ENCODE peak calls at places on chromosomes 7 and 10, in ten cellular contexts. One of them, this sample, is unnamed.

GRCh38 chr10:76150139-76150885 is 718.9 kb downstream of the LRMDA start:
- DNase-seq in AG09309: no peak
- DNase-seq in adrenal gland: no peak
- DNase-seq in kidney epithelial cell: peak
- DNase-seq in AG04449: no peak
- DNase-seq in fibroblast of the aortic adventitia: no peak
- DNase-seq in cardiac fibroblast: no peak
- DNase-seq in bronchial epithelial cell: peak
- DNase-seq in mesothelial cell of epicardium: no peak
- DNase-seq in tibial nerve: no peak
- DNase-seq in this sample: no peak

GRCh38 chr10:24825551-24825950 is 101.9 kb upstream of the ARHGAP21 start:
- DNase-seq in adrenal gland: no peak
- DNase-seq in AG09309: peak
- DNase-seq in mesothelial cell of epicardium: no peak
- DNase-seq in fibroblast of the aortic adventitia: peak
- DNase-seq in AG04449: no peak
- DNase-seq in cardiac fibroblast: peak
- DNase-seq in kidney epithelial cell: no peak
- DNase-seq in bronchial epithelial cell: peak
- DNase-seq in tibial nerve: no peak
- DNase-seq in this sample: no peak

GRCh38 chr7:151769189-151769821 is 107.6 kb downstream of the PRKAG2 start:
- DNase-seq in adrenal gland: no peak
- DNase-seq in fibroblast of the aortic adventitia: no peak
- DNase-seq in cardiac fibroblast: no peak
- DNase-seq in kidney epithelial cell: no peak
- DNase-seq in AG04449: no peak
- DNase-seq in AG09309: no peak
- DNase-seq in mesothelial cell of epicardium: no peak
- DNase-seq in bronchial epithelial cell: no peak
- DNase-seq in tibial nerve: no peak
- DNase-seq in this sample: peak

GRCh38 chr10:94358480-94358879 is 4.3 kb downstream of the NOC3L start:
- DNase-seq in AG09309: peak
- DNase-seq in mesothelial cell of epicardium: no peak
- DNase-seq in tibial nerve: no peak
- DNase-seq in kidney epithelial cell: peak
- DNase-seq in AG04449: peak
- DNase-seq in adrenal gland: no peak
- DNase-seq in bronchial epithelial cell: peak
- DNase-seq in cardiac fibroblast: peak
- DNase-seq in fibroblast of the aortic adventitia: peak
- DNase-seq in this sample: no peak

GRCh38 chr7:55124989-55125875 is 106.4 kb downstream of the EGFR start:
- DNase-seq in kidney epithelial cell: no peak
- DNase-seq in adrenal gland: no peak
- DNase-seq in bronchial epithelial cell: no peak
- DNase-seq in cardiac fibroblast: peak
- DNase-seq in fibroblast of the aortic adventitia: peak
- DNase-seq in AG04449: no peak
- DNase-seq in mesothelial cell of epicardium: no peak
- DNase-seq in AG09309: no peak
- DNase-seq in tibial nerve: no peak
- DNase-seq in this sample: no peak

GRCh38 chr7:7795736-7796135 is 77.3 kb upstream of the RPA3 start:
- DNase-seq in tibial nerve: no peak
- DNase-seq in kidney epithelial cell: no peak
- DNase-seq in bronchial epithelial cell: peak
- DNase-seq in cardiac fibroblast: peak
- DNase-seq in AG09309: no peak
- DNase-seq in fibroblast of the aortic adventitia: peak
- DNase-seq in adrenal gland: no peak
- DNase-seq in AG04449: no peak
- DNase-seq in mesothelial cell of epicardium: no peak
- DNase-seq in this sample: no peak

GRCh38 chr7:87318741-87319140 is 26.7 kb upstream of the CROT start:
- DNase-seq in mesothelial cell of epicardium: no peak
- DNase-seq in bronchial epithelial cell: peak
- DNase-seq in cardiac fibroblast: no peak
- DNase-seq in fibroblast of the aortic adventitia: no peak
- DNase-seq in AG09309: no peak
- DNase-seq in AG04449: no peak
- DNase-seq in adrenal gland: no peak
- DNase-seq in kidney epithelial cell: no peak
- DNase-seq in tibial nerve: no peak
- DNase-seq in this sample: no peak

GRCh38 chr7:82700739-82701138 is 257.2 kb upstream of the CACNA2D1 start:
- DNase-seq in tibial nerve: no peak
- DNase-seq in mesothelial cell of epicardium: no peak
- DNase-seq in adrenal gland: no peak
- DNase-seq in AG09309: no peak
- DNase-seq in AG04449: no peak
- DNase-seq in kidney epithelial cell: no peak
- DNase-seq in cardiac fibroblast: no peak
- DNase-seq in fibroblast of the aortic adventitia: no peak
- DNase-seq in bronchial epithelial cell: no peak
- DNase-seq in this sample: no peak

DNA sequence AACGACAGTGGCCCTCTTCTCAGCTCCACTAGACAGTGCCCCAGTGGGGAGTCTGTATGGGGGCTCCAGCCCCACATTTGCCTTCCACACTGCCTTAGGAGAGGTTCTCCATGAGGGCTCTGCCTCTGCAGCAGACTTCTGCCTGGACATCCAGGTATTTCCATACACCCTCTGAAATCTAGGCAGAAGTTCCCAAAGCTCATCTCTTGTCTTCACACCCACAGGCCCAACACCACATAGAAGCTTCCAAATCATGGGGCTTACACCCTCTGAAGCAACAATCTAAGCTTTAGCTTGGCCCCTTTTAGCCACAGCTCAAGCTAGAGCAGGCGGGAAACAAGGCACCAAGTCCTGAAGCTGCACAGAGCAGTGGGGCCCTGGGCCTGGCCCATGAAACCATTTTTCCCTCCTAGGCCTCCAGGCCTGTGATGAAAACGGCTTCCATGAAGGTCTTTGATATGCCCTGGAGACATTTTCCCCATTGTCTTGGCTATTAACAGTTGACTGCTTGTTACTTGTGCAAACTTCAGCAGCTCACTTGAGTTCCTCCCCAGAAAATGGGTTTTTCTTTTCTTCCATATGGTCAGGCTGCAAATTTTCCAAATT is 89.2 kb downstream of the KBTBD2 start:
- DNase-seq in bronchial epithelial cell: no peak
- DNase-seq in AG09309: no peak
- DNase-seq in kidney epithelial cell: no peak
- DNase-seq in adrenal gland: no peak
- DNase-seq in tibial nerve: no peak
- DNase-seq in fibroblast of the aortic adventitia: no peak
- DNase-seq in cardiac fibroblast: no peak
- DNase-seq in mesothelial cell of epicardium: no peak
- DNase-seq in AG04449: no peak
- DNase-seq in this sample: no peak
- TF ChIP-seq CTCF in bronchial epithelial cell: no peak
- TF ChIP-seq CTCF in AG09309: no peak
- TF ChIP-seq CTCF in kidney epithelial cell: no peak
- TF ChIP-seq CTCF in adrenal gland: no peak
- TF ChIP-seq CTCF in tibial nerve: no peak
- TF ChIP-seq CTCF in fibroblast of the aortic adventitia: no peak
- TF ChIP-seq CTCF in cardiac fibroblast: no peak
- TF ChIP-seq CTCF in mesothelial cell of epicardium: no peak
- TF ChIP-seq CTCF in AG04449: no peak
- TF ChIP-seq CTCF in this sample: no peak

GRCh38 chr7:5774136-5774535 is 7.3 kb downstream of the RNF216 start:
- DNase-seq in fibroblast of the aortic adventitia: no peak
- DNase-seq in cardiac fibroblast: no peak
- DNase-seq in tibial nerve: no peak
- DNase-seq in AG04449: no peak
- DNase-seq in kidney epithelial cell: no peak
- DNase-seq in bronchial epithelial cell: no peak
- DNase-seq in mesothelial cell of epicardium: no peak
- DNase-seq in adrenal gland: no peak
- DNase-seq in AG09309: no peak
- DNase-seq in this sample: no peak

GRCh38 chr7:5776894-5777645 is 4.4 kb downstream of the RNF216 start:
- DNase-seq in AG04449: no peak
- DNase-seq in AG09309: no peak
- DNase-seq in kidney epithelial cell: no peak
- DNase-seq in adrenal gland: no peak
- DNase-seq in cardiac fibroblast: no peak
- DNase-seq in mesothelial cell of epicardium: no peak
- DNase-seq in tibial nerve: no peak
- DNase-seq in fibroblast of the aortic adventitia: no peak
- DNase-seq in bronchial epithelial cell: no peak
- DNase-seq in this sample: peak

GRCh38 chr7:5769571-5769970 is 11.9 kb downstream of the RNF216 start:
- DNase-seq in adrenal gland: no peak
- DNase-seq in tibial nerve: no peak
- DNase-seq in kidney epithelial cell: no peak
- DNase-seq in mesothelial cell of epicardium: no peak
- DNase-seq in cardiac fibroblast: no peak
- DNase-seq in AG09309: no peak
- DNase-seq in fibroblast of the aortic adventitia: no peak
- DNase-seq in AG04449: no peak
- DNase-seq in bronchial epithelial cell: no peak
- DNase-seq in this sample: no peak

GRCh38 chr7:5774790-5775189 is 6.7 kb downstream of the RNF216 start:
- DNase-seq in tibial nerve: no peak
- DNase-seq in adrenal gland: no peak
- DNase-seq in AG09309: no peak
- DNase-seq in fibroblast of the aortic adventitia: no peak
- DNase-seq in mesothelial cell of epicardium: no peak
- DNase-seq in bronchial epithelial cell: no peak
- DNase-seq in kidney epithelial cell: no peak
- DNase-seq in cardiac fibroblast: no peak
- DNase-seq in AG04449: no peak
- DNase-seq in this sample: peak

DNA sequence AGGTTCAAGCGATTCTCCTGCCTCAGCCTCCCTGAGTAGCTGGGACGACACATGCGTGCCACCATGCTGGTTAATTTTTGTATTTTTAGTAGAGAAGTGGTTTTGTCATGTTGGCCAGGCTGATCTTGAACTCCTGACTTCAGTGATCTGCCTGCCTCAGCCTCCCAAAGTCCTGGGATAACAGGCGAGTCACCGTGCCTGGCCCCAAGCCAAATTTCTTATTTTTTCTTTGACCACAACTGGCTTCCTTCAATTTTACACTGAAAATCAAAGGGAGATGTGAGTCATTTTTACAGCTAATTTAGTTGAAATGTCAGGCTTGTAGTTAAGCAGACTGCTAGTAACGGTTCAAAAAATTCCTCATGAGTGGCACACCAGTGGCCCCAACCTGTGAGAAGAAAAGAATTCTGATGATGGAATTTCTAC is 7.8 kb downstream of the RNF216 start:
- DNase-seq in tibial nerve: no peak
- DNase-seq in cardiac fibroblast: peak
- DNase-seq in AG04449: peak
- DNase-seq in AG09309: peak
- DNase-seq in bronchial epithelial cell: peak
- DNase-seq in adrenal gland: peak
- DNase-seq in fibroblast of the aortic adventitia: peak
- DNase-seq in kidney epithelial cell: peak
- DNase-seq in mesothelial cell of epicardium: no peak
- DNase-seq in this sample: peak
- TF ChIP-seq CTCF in tibial nerve: no peak
- TF ChIP-seq CTCF in cardiac fibroblast: no peak
- TF ChIP-seq CTCF in AG04449: no peak
- TF ChIP-seq CTCF in AG09309: no peak
- TF ChIP-seq CTCF in bronchial epithelial cell: no peak
- TF ChIP-seq CTCF in adrenal gland: no peak
- TF ChIP-seq CTCF in fibroblast of the aortic adventitia: no peak
- TF ChIP-seq CTCF in kidney epithelial cell: no peak
- TF ChIP-seq CTCF in mesothelial cell of epicardium: no peak
- TF ChIP-seq CTCF in this sample: no peak

GRCh38 chr10:19956633-19957032 is 140.4 kb downstream of the PLXDC2 start:
- DNase-seq in kidney epithelial cell: no peak
- DNase-seq in AG04449: no peak
- DNase-seq in tibial nerve: no peak
- DNase-seq in bronchial epithelial cell: no peak
- DNase-seq in adrenal gland: no peak
- DNase-seq in mesothelial cell of epicardium: no peak
- DNase-seq in AG09309: no peak
- DNase-seq in cardiac fibroblast: no peak
- DNase-seq in fibroblast of the aortic adventitia: no peak
- DNase-seq in this sample: no peak

GRCh38 chr10:19954601-19955000 is 138.4 kb downstream of the PLXDC2 start:
- DNase-seq in bronchial epithelial cell: no peak
- DNase-seq in tibial nerve: no peak
- DNase-seq in kidney epithelial cell: no peak
- DNase-seq in fibroblast of the aortic adventitia: no peak
- DNase-seq in adrenal gland: no peak
- DNase-seq in cardiac fibroblast: no peak
- DNase-seq in mesothelial cell of epicardium: no peak
- DNase-seq in AG04449: no peak
- DNase-seq in AG09309: no peak
- DNase-seq in this sample: no peak

GRCh38 chr10:19961076-19961811 is 145.0 kb downstream of the PLXDC2 start:
- DNase-seq in kidney epithelial cell: no peak
- DNase-seq in AG09309: no peak
- DNase-seq in mesothelial cell of epicardium: no peak
- DNase-seq in AG04449: no peak
- DNase-seq in fibroblast of the aortic adventitia: no peak
- DNase-seq in tibial nerve: no peak
- DNase-seq in bronchial epithelial cell: no peak
- DNase-seq in adrenal gland: no peak
- DNase-seq in cardiac fibroblast: no peak
- DNase-seq in this sample: no peak

GRCh38 chr10:19964625-19965024 is 148.4 kb downstream of the PLXDC2 start:
- DNase-seq in kidney epithelial cell: no peak
- DNase-seq in mesothelial cell of epicardium: no peak
- DNase-seq in bronchial epithelial cell: no peak
- DNase-seq in cardiac fibroblast: no peak
- DNase-seq in AG09309: no peak
- DNase-seq in AG04449: no peak
- DNase-seq in adrenal gland: no peak
- DNase-seq in fibroblast of the aortic adventitia: no peak
- DNase-seq in tibial nerve: no peak
- DNase-seq in this sample: no peak

DNA sequence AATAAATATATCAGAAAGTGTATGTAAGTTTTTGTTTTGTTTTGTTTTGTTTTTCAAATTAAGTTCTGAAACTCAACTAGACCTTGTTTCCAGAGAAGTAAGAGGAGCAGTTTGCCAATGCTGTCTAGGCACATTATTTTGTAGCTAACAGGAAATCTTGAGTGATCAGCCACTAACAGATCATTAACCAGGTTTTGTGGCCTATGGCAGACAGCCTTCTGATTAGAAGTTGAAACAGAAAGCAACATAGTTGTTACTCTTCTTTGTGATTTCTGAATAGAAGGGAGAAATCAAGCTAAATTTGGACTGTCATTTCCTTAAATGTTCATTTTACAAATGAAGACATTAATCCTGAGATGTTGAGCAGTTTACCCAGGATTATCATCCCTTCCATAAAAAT is 142.6 kb downstream of the PLXDC2 start:
- DNase-seq in mesothelial cell of epicardium: no peak
- DNase-seq in bronchial epithelial cell: no peak
- DNase-seq in AG04449: no peak
- DNase-seq in kidney epithelial cell: peak
- DNase-seq in AG09309: no peak
- DNase-seq in fibroblast of the aortic adventitia: no peak
- DNase-seq in tibial nerve: no peak
- DNase-seq in adrenal gland: no peak
- DNase-seq in cardiac fibroblast: no peak
- DNase-seq in this sample: no peak
- TF ChIP-seq CTCF in mesothelial cell of epicardium: no peak
- TF ChIP-seq CTCF in bronchial epithelial cell: no peak
- TF ChIP-seq CTCF in AG04449: no peak
- TF ChIP-seq CTCF in kidney epithelial cell: no peak
- TF ChIP-seq CTCF in AG09309: no peak
- TF ChIP-seq CTCF in fibroblast of the aortic adventitia: no peak
- TF ChIP-seq CTCF in tibial nerve: no peak
- TF ChIP-seq CTCF in adrenal gland: no peak
- TF ChIP-seq CTCF in cardiac fibroblast: no peak
- TF ChIP-seq CTCF in this sample: no peak

GRCh38 chr10:106511917-106512316 is 652.6 kb downstream of the SORCS1 start:
- DNase-seq in fibroblast of the aortic adventitia: no peak
- DNase-seq in cardiac fibroblast: no peak
- DNase-seq in tibial nerve: no peak
- DNase-seq in adrenal gland: no peak
- DNase-seq in bronchial epithelial cell: no peak
- DNase-seq in AG04449: no peak
- DNase-seq in AG09309: no peak
- DNase-seq in mesothelial cell of epicardium: no peak
- DNase-seq in kidney epithelial cell: no peak
- DNase-seq in this sample: no peak

GRCh38 chr10:106513328-106513727 is 651.2 kb downstream of the SORCS1 start:
- DNase-seq in AG04449: no peak
- DNase-seq in cardiac fibroblast: peak
- DNase-seq in AG09309: no peak
- DNase-seq in fibroblast of the aortic adventitia: no peak
- DNase-seq in kidney epithelial cell: no peak
- DNase-seq in tibial nerve: no peak
- DNase-seq in mesothelial cell of epicardium: no peak
- DNase-seq in bronchial epithelial cell: peak
- DNase-seq in adrenal gland: no peak
- DNase-seq in this sample: no peak

GRCh38 chr10:106520698-106521097 is 643.8 kb downstream of the SORCS1 start:
- DNase-seq in tibial nerve: no peak
- DNase-seq in adrenal gland: no peak
- DNase-seq in bronchial epithelial cell: no peak
- DNase-seq in AG04449: no peak
- DNase-seq in kidney epithelial cell: no peak
- DNase-seq in mesothelial cell of epicardium: no peak
- DNase-seq in fibroblast of the aortic adventitia: no peak
- DNase-seq in AG09309: no peak
- DNase-seq in cardiac fibroblast: no peak
- DNase-seq in this sample: no peak

GRCh38 chr10:106519376-106520035 is 645.0 kb downstream of the SORCS1 start:
- DNase-seq in bronchial epithelial cell: no peak
- DNase-seq in AG04449: peak
- DNase-seq in tibial nerve: no peak
- DNase-seq in AG09309: no peak
- DNase-seq in kidney epithelial cell: no peak
- DNase-seq in fibroblast of the aortic adventitia: no peak
- DNase-seq in adrenal gland: no peak
- DNase-seq in cardiac fibroblast: no peak
- DNase-seq in mesothelial cell of epicardium: no peak
- DNase-seq in this sample: no peak

DNA sequence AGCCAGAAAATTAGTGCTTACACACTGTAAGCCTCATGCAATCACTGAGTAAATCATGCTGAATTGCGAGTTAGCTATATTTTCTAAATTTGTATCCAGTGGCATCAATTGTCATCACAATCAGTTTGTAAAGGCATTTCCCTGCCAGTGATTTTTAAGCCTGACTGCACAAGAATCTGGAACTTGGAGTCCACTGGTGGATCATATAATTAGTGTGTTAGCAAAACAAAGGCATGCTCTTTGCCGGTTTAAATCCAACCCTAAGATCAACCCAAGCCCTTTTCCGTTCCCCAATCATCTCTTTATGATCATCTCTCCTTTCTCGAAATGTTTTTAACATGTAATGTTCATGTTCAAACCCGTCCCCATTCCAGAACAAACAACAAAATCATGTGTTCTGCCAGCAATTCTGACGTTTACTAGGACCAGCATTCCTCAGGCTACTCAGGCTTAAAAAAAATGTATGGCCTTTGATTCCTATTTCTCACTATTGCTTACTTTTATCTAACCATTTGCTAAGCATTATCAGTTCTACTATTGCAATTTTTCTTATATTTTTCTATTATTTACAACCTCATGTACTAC is 649.2 kb downstream of the SORCS1 start:
- DNase-seq in AG09309: no peak
- DNase-seq in fibroblast of the aortic adventitia: no peak
- DNase-seq in AG04449: no peak
- DNase-seq in mesothelial cell of epicardium: no peak
- DNase-seq in bronchial epithelial cell: peak
- DNase-seq in adrenal gland: no peak
- DNase-seq in kidney epithelial cell: peak
- DNase-seq in cardiac fibroblast: no peak
- DNase-seq in tibial nerve: no peak
- DNase-seq in this sample: no peak
- TF ChIP-seq CTCF in AG09309: no peak
- TF ChIP-seq CTCF in fibroblast of the aortic adventitia: no peak
- TF ChIP-seq CTCF in AG04449: no peak
- TF ChIP-seq CTCF in mesothelial cell of epicardium: no peak
- TF ChIP-seq CTCF in bronchial epithelial cell: no peak
- TF ChIP-seq CTCF in adrenal gland: no peak
- TF ChIP-seq CTCF in kidney epithelial cell: no peak
- TF ChIP-seq CTCF in cardiac fibroblast: no peak
- TF ChIP-seq CTCF in tibial nerve: no peak
- TF ChIP-seq CTCF in this sample: no peak

This sample was measured in activated CD8-positive, alpha-beta T cell treated with anti-CD3 and anti-CD28 coated beads for 36 hours.